ENCODE peak calls at places on chromosomes 12 and 14, in nine cellular contexts. One of them, this sample, is unnamed.

GRCh38 chr12:13071305-13072280 is 27.4 kb downstream of the FAM234B start:
- DNase-seq in activated naive CD4-positive, alpha-beta T cell treated with anti-CD3 and anti-CD28 coated beads, Interleukin-2, amount 10 ng/mL, durations not matched to agents 7 days and 5 days: no peak
- DNase-seq in activated T-cell treated with anti-CD3 and anti-CD28 coated beads, Interleukin-2, amount 50 U/mL, for 72 hours: no peak
- DNase-seq in pons: no peak
- DNase-seq in NCI-H1105: no peak
- DNase-seq in neural progenitor cell: no peak
- DNase-seq in LHCN-M2: no peak
- DNase-seq in GM23248: no peak
- DNase-seq in neural crest cell: no peak
- DNase-seq in this sample: peak

GRCh38 chr14:101229666-101230065 is 326.1 kb upstream of the RTL1 start:
- DNase-seq in neural crest cell: no peak
- DNase-seq in activated T-cell treated with anti-CD3 and anti-CD28 coated beads, Interleukin-2, amount 50 U/mL, for 72 hours: no peak
- DNase-seq in GM23248: no peak
- DNase-seq in activated naive CD4-positive, alpha-beta T cell treated with anti-CD3 and anti-CD28 coated beads, Interleukin-2, amount 10 ng/mL, durations not matched to agents 7 days and 5 days: no peak
- DNase-seq in NCI-H1105: no peak
- DNase-seq in pons: no peak
- DNase-seq in neural progenitor cell: no peak
- DNase-seq in LHCN-M2: no peak
- DNase-seq in this sample: no peak

GRCh38 chr12:24738436-24738835 is 210.5 kb downstream of the BCAT1 start:
- DNase-seq in pons: no peak
- DNase-seq in NCI-H1105: no peak
- DNase-seq in neural crest cell: no peak
- DNase-seq in LHCN-M2: no peak
- DNase-seq in activated T-cell treated with anti-CD3 and anti-CD28 coated beads, Interleukin-2, amount 50 U/mL, for 72 hours: no peak
- DNase-seq in activated naive CD4-positive, alpha-beta T cell treated with anti-CD3 and anti-CD28 coated beads, Interleukin-2, amount 10 ng/mL, durations not matched to agents 7 days and 5 days: no peak
- DNase-seq in GM23248: no peak
- DNase-seq in neural progenitor cell: no peak
- DNase-seq in this sample: no peak

GRCh38 chr14:103319422-103319821 is 14.6 kb upstream of the EIF5 start:
- DNase-seq in NCI-H1105: no peak
- DNase-seq in neural progenitor cell: no peak
- DNase-seq in activated naive CD4-positive, alpha-beta T cell treated with anti-CD3 and anti-CD28 coated beads, Interleukin-2, amount 10 ng/mL, durations not matched to agents 7 days and 5 days: no peak
- DNase-seq in activated T-cell treated with anti-CD3 and anti-CD28 coated beads, Interleukin-2, amount 50 U/mL, for 72 hours: no peak
- DNase-seq in neural crest cell: no peak
- DNase-seq in pons: no peak
- DNase-seq in GM23248: no peak
- DNase-seq in LHCN-M2: no peak
- DNase-seq in this sample: no peak

GRCh38 chr12:111424793-111425251 is 19.1 kb downstream of the SH2B3 start:
- DNase-seq in neural progenitor cell: peak
- DNase-seq in neural crest cell: no peak
- DNase-seq in NCI-H1105: no peak
- DNase-seq in activated T-cell treated with anti-CD3 and anti-CD28 coated beads, Interleukin-2, amount 50 U/mL, for 72 hours: no peak
- DNase-seq in GM23248: no peak
- DNase-seq in pons: no peak
- DNase-seq in activated naive CD4-positive, alpha-beta T cell treated with anti-CD3 and anti-CD28 coated beads, Interleukin-2, amount 10 ng/mL, durations not matched to agents 7 days and 5 days: no peak
- DNase-seq in LHCN-M2: no peak
- DNase-seq in this sample: no peak

GRCh38 chr12:47414511-47414910 is 291.3 kb downstream of the RPAP3 start:
- DNase-seq in activated T-cell treated with anti-CD3 and anti-CD28 coated beads, Interleukin-2, amount 50 U/mL, for 72 hours: no peak
- DNase-seq in neural progenitor cell: no peak
- DNase-seq in neural crest cell: no peak
- DNase-seq in LHCN-M2: no peak
- DNase-seq in activated naive CD4-positive, alpha-beta T cell treated with anti-CD3 and anti-CD28 coated beads, Interleukin-2, amount 10 ng/mL, durations not matched to agents 7 days and 5 days: no peak
- DNase-seq in GM23248: no peak
- DNase-seq in NCI-H1105: no peak
- DNase-seq in pons: no peak
- DNase-seq in this sample: no peak

GRCh38 chr12:130405332-130405731 is 67.6 kb downstream of the PIWIL1 start:
- DNase-seq in activated naive CD4-positive, alpha-beta T cell treated with anti-CD3 and anti-CD28 coated beads, Interleukin-2, amount 10 ng/mL, durations not matched to agents 7 days and 5 days: no peak
- DNase-seq in LHCN-M2: no peak
- DNase-seq in neural progenitor cell: no peak
- DNase-seq in activated T-cell treated with anti-CD3 and anti-CD28 coated beads, Interleukin-2, amount 50 U/mL, for 72 hours: no peak
- DNase-seq in neural crest cell: no peak
- DNase-seq in NCI-H1105: no peak
- DNase-seq in pons: no peak
- DNase-seq in GM23248: no peak
- DNase-seq in this sample: no peak

GRCh38 chr12:4855121-4855924 is 54.4 kb upstream of the KCNA1 start:
- DNase-seq in NCI-H1105: peak
- DNase-seq in activated naive CD4-positive, alpha-beta T cell treated with anti-CD3 and anti-CD28 coated beads, Interleukin-2, amount 10 ng/mL, durations not matched to agents 7 days and 5 days: peak
- DNase-seq in GM23248: peak
- DNase-seq in neural crest cell: peak
- DNase-seq in LHCN-M2: peak
- DNase-seq in activated T-cell treated with anti-CD3 and anti-CD28 coated beads, Interleukin-2, amount 50 U/mL, for 72 hours: peak
- DNase-seq in neural progenitor cell: peak
- DNase-seq in pons: peak
- DNase-seq in this sample: peak

GRCh38 chr12:94080684-94081009 is 67.7 kb upstream of the PLXNC1 start:
- DNase-seq in GM23248: no peak
- DNase-seq in pons: no peak
- DNase-seq in neural progenitor cell: no peak
- DNase-seq in neural crest cell: no peak
- DNase-seq in activated T-cell treated with anti-CD3 and anti-CD28 coated beads, Interleukin-2, amount 50 U/mL, for 72 hours: no peak
- DNase-seq in NCI-H1105: peak
- DNase-seq in activated naive CD4-positive, alpha-beta T cell treated with anti-CD3 and anti-CD28 coated beads, Interleukin-2, amount 10 ng/mL, durations not matched to agents 7 days and 5 days: no peak
- DNase-seq in LHCN-M2: no peak
- DNase-seq in this sample: no peak

GRCh38 chr14:69996197-69996596 is 117.0 kb downstream of the SMOC1 start:
- DNase-seq in NCI-H1105: no peak
- DNase-seq in neural progenitor cell: no peak
- DNase-seq in GM23248: peak
- DNase-seq in activated naive CD4-positive, alpha-beta T cell treated with anti-CD3 and anti-CD28 coated beads, Interleukin-2, amount 10 ng/mL, durations not matched to agents 7 days and 5 days: no peak
- DNase-seq in activated T-cell treated with anti-CD3 and anti-CD28 coated beads, Interleukin-2, amount 50 U/mL, for 72 hours: no peak
- DNase-seq in neural crest cell: no peak
- DNase-seq in pons: no peak
- DNase-seq in LHCN-M2: peak
- DNase-seq in this sample: no peak

GRCh38 chr14:79809849-79810612 is 401.3 kb downstream of the DIO2 start:
- DNase-seq in activated T-cell treated with anti-CD3 and anti-CD28 coated beads, Interleukin-2, amount 50 U/mL, for 72 hours: no peak
- DNase-seq in activated naive CD4-positive, alpha-beta T cell treated with anti-CD3 and anti-CD28 coated beads, Interleukin-2, amount 10 ng/mL, durations not matched to agents 7 days and 5 days: no peak
- DNase-seq in NCI-H1105: peak
- DNase-seq in neural progenitor cell: peak
- DNase-seq in neural crest cell: no peak
- DNase-seq in GM23248: peak
- DNase-seq in LHCN-M2: peak
- DNase-seq in pons: peak
- DNase-seq in this sample: no peak